ENCODE peak calls at places on chromosomes 3 and 15, in seven cellular contexts. Z is colonic mucosa, L is mucosa of descending colon, J is IMR-90, S is lung, K is Caco-2, Y is PC-9. Q is an unnamed sample.

GRCh38 chr15:91737419-91737818 is 116.1 kb upstream of the SLCO3A1 start:
- DNase-seq in Z (no peak), L (no peak), J (no peak), S (no peak), K (no peak), Y (no peak), Q (no peak)

GRCh38 chr3:45817788-45818523 is 21.6 kb upstream of the SLC6A20 start:
- DNase-seq in Z (no peak), L (peak; percentile 28), J (peak; percentile 99), S (peak; percentile 63), K (peak; percentile 76), Y (peak; percentile 69), Q (peak; percentile 91)

GRCh38 chr3:170033489-170033888 is 4.3 kb upstream of the GPR160 start:
- DNase-seq in Z (peak; percentile 55), L (peak; percentile 69), J (no peak), S (no peak), K (no peak), Y (no peak), Q (no peak)

GRCh38 chr15:58222698-58223097 is 84.5 kb downstream of the AQP9 start:
- DNase-seq in Z (no peak), L (no peak), J (peak; percentile 37), S (no peak), K (no peak), Y (no peak), Q (no peak)

GRCh38 chr15:51706931-51707608 is 25.8 kb downstream of the SCG3 start:
- DNase-seq in Z (no peak), L (no peak), J (no peak), S (no peak), K (no peak), Y (no peak), Q (no peak)

GRCh38 chr3:122019493-122019892 is 2.6 kb downstream of the ILDR1 start:
- DNase-seq in Z (no peak), L (no peak), J (no peak), S (no peak), K (no peak), Y (no peak), Q (no peak)

GRCh38 chr3:126261037-126261436 is 80.7 kb upstream of the ALDH1L1 start:
- DNase-seq in Z (peak; percentile 46), L (peak; percentile 23), J (peak; percentile 61), S (peak; percentile 79), K (no peak), Y (no peak), Q (no peak)

GRCh38 chr3:159432721-159433300 is 555.8 kb upstream of the IL12A start:
- DNase-seq in Z (no peak), L (no peak), J (peak; percentile 3), S (no peak), K (no peak), Y (no peak), Q (no peak)

GRCh38 chr15:83914906-83915305 is 261.0 kb downstream of the ADAMTSL3 start:
- DNase-seq in Z (no peak), L (no peak), J (no peak), S (no peak), K (no peak), Y (no peak), Q (no peak)

GRCh38 chr3:52782412-52783210 is 5.2 kb downstream of the ITIH1 start:
- DNase-seq in Z (no peak), L (no peak), J (no peak), S (no peak), K (no peak), Y (no peak), Q (no peak)

GRCh38 chr15:78206326-78207109 is 27.8 kb downstream of the ACSBG1 start:
- DNase-seq in Z (peak; percentile 15), L (no peak), J (peak; percentile 14), S (no peak), K (no peak), Y (peak; percentile 38), Q (no peak)

GRCh38 chr3:113223831-113224240 is 12.5 kb downstream of the BOC start:
- DNase-seq in Z (no peak), L (peak; percentile 28), J (no peak), S (no peak), K (no peak), Y (no peak), Q (no peak)

GRCh38 chr3:45896956-45897355 is 10.6 kb downstream of the CCR9 start:
- DNase-seq in Z (no peak), L (no peak), J (peak; percentile 85), S (no peak), K (no peak), Y (no peak), Q (no peak)

GRCh38 chr15:62894322-62895085 is 148.0 kb upstream of the TPM1 start:
- DNase-seq in Z (no peak), L (no peak), J (peak; percentile 28), S (no peak), K (peak; percentile 51), Y (no peak), Q (no peak)

GRCh38 chr15:67329984-67330733 is 75.6 kb downstream of the IQCH start:
- DNase-seq in Z (no peak), L (no peak), J (no peak), S (no peak), K (no peak), Y (no peak), Q (no peak)

GRCh38 chr3:182364723-182365650 is 428.3 kb upstream of the ATP11B start:
- DNase-seq in Z (no peak), L (peak; percentile 1), J (no peak), S (no peak), K (no peak), Y (peak; percentile 15), Q (no peak)

GRCh38 chr3:51967384-51968174 is at the start of gene PCBP4:
- DNase-seq in Z (peak; percentile 64), L (peak; percentile 59), J (peak; percentile 34), S (peak; percentile 54), K (peak; percentile 80), Y (peak; percentile 62), Q (no peak)

GRCh38 chr3:161316006-161316689 is 55.2 kb downstream of the SPTSSB start:
- DNase-seq in Z (peak; percentile 62), L (peak; percentile 63), J (no peak), S (no peak), K (no peak), Y (peak; percentile 82), Q (peak; percentile 54)

GRCh38 chr15:34616613-34617012 is 33.2 kb upstream of the GOLGA8B start:
- DNase-seq in Z (no peak), L (no peak), J (peak; percentile 49), S (no peak), K (no peak), Y (no peak), Q (no peak)

GRCh38 chr3:175212896-175213295 is 353.8 kb downstream of the NAALADL2 start:
- DNase-seq in Z (no peak), L (no peak), J (peak; percentile 70), S (no peak), K (no peak), Y (no peak), Q (no peak)

GRCh38 chr3:28376424-28376823 is 27.8 kb upstream of the AZI2 start:
- DNase-seq in Z (no peak), L (peak; percentile 2), J (peak; percentile 72), S (no peak), K (no peak), Y (no peak), Q (no peak)

GRCh38 chr3:141279074-141279945 is 47.7 kb downstream of the PXYLP1 start:
- DNase-seq in Z (no peak), L (peak; percentile 14), J (peak; percentile 50), S (no peak), K (no peak), Y (no peak), Q (no peak)
- TF ChIP-seq CTCF in Z (peak; percentile 44), L (no peak), J (peak; percentile 49), S (peak; percentile 22), K (peak; percentile 51), Y (peak; percentile 77), Q (peak; percentile 66)

GRCh38 chr3:154427685-154428291 is 2.2 kb downstream of the GPR149 start:
- DNase-seq in Z (no peak), L (no peak), J (no peak), S (no peak), K (no peak), Y (no peak), Q (no peak)

GRCh38 chr3:154422694-154423093 is 7.3 kb downstream of the GPR149 start:
- DNase-seq in Z (no peak), L (no peak), J (no peak), S (no peak), K (no peak), Y (no peak), Q (no peak)

GRCh38 chr3:154431043-154431442 is 1.1 kb upstream of the GPR149 start:
- DNase-seq in Z (no peak), L (no peak), J (no peak), S (no peak), K (no peak), Y (no peak), Q (no peak)

GRCh38 chr3:154430014-154430413 is at the start of gene GPR149:
- DNase-seq in Z (no peak), L (no peak), J (no peak), S (no peak), K (peak; percentile 51), Y (no peak), Q (no peak)

DNA sequence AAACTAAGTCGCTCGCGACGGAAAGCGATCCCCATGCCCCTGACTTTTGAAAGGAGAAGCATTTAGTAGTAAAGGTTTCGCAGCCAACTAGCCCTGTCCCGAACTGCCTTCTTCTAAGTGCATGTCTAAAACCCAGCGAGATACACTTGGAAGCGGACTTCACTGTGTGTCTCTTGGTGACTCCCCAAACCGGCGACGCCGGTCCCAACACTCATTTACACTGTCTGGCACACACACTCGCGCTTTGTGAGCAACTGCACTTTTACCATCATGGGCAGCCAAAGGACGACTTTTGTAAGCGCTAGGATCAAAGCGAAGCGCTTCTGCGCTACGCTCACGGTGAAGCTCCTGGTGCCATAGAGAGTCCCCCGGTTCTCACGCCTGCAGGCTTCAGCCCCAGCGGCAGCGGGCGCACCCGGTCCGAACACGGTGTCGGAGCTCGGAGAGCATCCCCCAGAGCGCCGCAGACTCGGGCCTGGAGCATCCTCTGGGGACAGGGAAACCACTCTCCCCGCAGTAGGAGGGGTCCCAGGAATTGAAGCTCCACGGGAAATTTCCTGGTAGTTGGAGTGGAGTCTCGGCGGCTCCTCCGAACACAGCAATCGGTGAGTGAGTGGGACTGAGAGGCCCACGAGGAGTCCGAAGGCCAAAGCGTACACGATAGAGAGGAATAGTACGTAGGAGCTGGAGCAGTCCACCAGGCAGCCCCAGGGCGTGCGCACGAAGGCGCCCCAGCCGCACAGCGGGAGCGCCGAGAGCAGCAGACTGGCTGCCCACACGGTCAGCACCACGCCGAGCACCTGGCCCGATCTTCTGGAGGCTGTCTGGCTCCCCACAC is 1.4 kb downstream of the GPR149 start:
- DNase-seq in Z (no peak), L (no peak), J (no peak), S (no peak), K (no peak), Y (no peak), Q (no peak)
- H3K4me3 ChIP-seq in Z (no peak overlapping the region), L (no peak overlapping the region), J (no peak overlapping the region), S (no peak overlapping the region), K (no peak overlapping the region), Y (no peak overlapping the region), Q (no peak overlapping the region)

GRCh38 chr15:80170596-80170995 is 17.8 kb downstream of the FAH start:
- DNase-seq in Z (no peak), L (no peak), J (no peak), S (no peak), K (no peak), Y (no peak), Q (no peak)
- TF ChIP-seq CTCF in Z (no peak), L (no peak), J (no peak), S (no peak), K (no peak), Y (no peak), Q (no peak)

GRCh38 chr15:48643776-48644497 is 1.6 kb downstream of the FBN1 start:
- DNase-seq in Z (no peak), L (no peak), J (no peak), S (no peak), K (no peak), Y (no peak), Q (no peak)
- H3K4me3 ChIP-seq in Z (peak overlapping the region; percentile 48), L (no peak overlapping the region), J (peak overlapping the region; percentile 90), S (peak overlapping the region; percentile 79), K (no peak overlapping the region), Y (no peak overlapping the region), Q (no peak overlapping the region)

Q was measured in LNCaP clone FGC.